ENCODE peak calls at places on chromosomes 4 and X, in six cellular contexts. M, H, I, O, R and J are unnamed samples.

GRCh38 chrX:85544609-85545008 is 165.1 kb upstream of the POF1B start:
- DNase-seq in M (no peak), O (no peak), H (no peak), I (no peak), R (no peak), J (no peak)

GRCh38 chr4:649751-650310 is 24.2 kb downstream of the ATP5ME start:
- DNase-seq in H (no peak), M (no peak), R (no peak), I (no peak), O (no peak), J (peak)

GRCh38 chr4:114945616-114946015 is 167.8 kb downstream of the NDST4 start:
- DNase-seq in O (no peak), I (no peak), M (no peak), H (no peak), R (no peak), J (no peak)

GRCh38 chr4:7073526-7074390 is 5.9 kb upstream of the GRPEL1 start:
- DNase-seq in O (peak), I (peak), M (no peak), H (no peak), R (peak), J (peak)

GRCh38 chr4:17030543-17030942 is 132.1 kb upstream of the LDB2 start:
- DNase-seq in O (no peak), M (no peak), I (no peak), R (no peak), H (no peak), J (no peak)

GRCh38 chr4:186486172-186486571 is 69.2 kb downstream of the MTNR1A start:
- DNase-seq in O (no peak), H (no peak), M (no peak), I (no peak), R (no peak), J (no peak)

GRCh38 chrX:128975716-128976115 is 547.6 kb downstream of the SMARCA1 start:
- DNase-seq in I (peak), M (no peak), O (peak), H (peak), R (peak), J (no peak)

GRCh38 chrX:1330605-1331004 is 6.0 kb upstream of the IL3RA start:
- DNase-seq in R (no peak), H (no peak), O (peak), M (no peak), I (no peak), J (no peak)

GRCh38 chr4:174378951-174379350 is 95.2 kb downstream of the CEP44 start:
- DNase-seq in I (no peak), H (no peak), M (no peak), O (no peak), R (no peak), J (no peak)

GRCh38 chrX:76159453-76159852 is 13.4 kb upstream of the PBDC1 start:
- DNase-seq in M (no peak), H (no peak), R (no peak), O (no peak), I (no peak), J (no peak)

GRCh38 chr4:38581708-38582107 is 82.3 kb upstream of the KLF3 start:
- DNase-seq in H (no peak), I (no peak), O (no peak), R (no peak), M (no peak), J (no peak)

GRCh38 chr4:68385267-68385666 is 35.4 kb upstream of the YTHDC1 start:
- DNase-seq in H (no peak), R (no peak), M (no peak), O (no peak), I (no peak), J (no peak)

GRCh38 chrX:108699368-108699767 is 37.0 kb downstream of the IRS4 start:
- DNase-seq in O (peak), I (no peak), R (no peak), H (no peak), M (no peak), J (no peak)

GRCh38 chr4:94304365-94304971 is 38.2 kb downstream of the HPGDS start:
- DNase-seq in O (peak), I (peak), R (peak), H (no peak), M (no peak), J (no peak)
- TF ChIP-seq CTCF in O (peak), I (peak), R (no peak), H (peak), M (peak), J (no peak)

GRCh38 chr4:151674804-151675290 is 86.0 kb downstream of the GATB start:
- DNase-seq in O (no peak), M (no peak), H (peak), I (peak), R (peak), J (peak)
- TF ChIP-seq CTCF in O (no peak), M (no peak), H (no peak), I (no peak), R (no peak), J (peak)

GRCh38 chrX:105969487-105969886 is 69.0 kb downstream of the SERPINA7 start:
- DNase-seq in I (no peak), O (no peak), M (no peak), H (no peak), R (no peak), J (no peak)

GRCh38 chrX:105972690-105973386 is 65.7 kb downstream of the SERPINA7 start:
- DNase-seq in M (no peak), I (no peak), H (no peak), O (no peak), R (peak), J (no peak)

GRCh38 chrX:105973387-105973739 is 65.2 kb downstream of the SERPINA7 start:
- DNase-seq in M (no peak), I (no peak), R (no peak), H (no peak), O (no peak), J (no peak)

GRCh38 chrX:105975382-105975781 is 63.1 kb downstream of the SERPINA7 start:
- DNase-seq in O (no peak), H (no peak), R (peak), M (no peak), I (no peak), J (no peak)
- TF ChIP-seq CTCF in O (no peak), H (no peak), R (no peak), M (no peak), I (no peak), J (no peak)

GRCh38 chr4:157048248-157048647 is 27.7 kb upstream of the GLRB start:
- DNase-seq in H (no peak), I (no peak), O (no peak), R (peak), M (no peak), J (no peak)

GRCh38 chr4:157045507-157046127 is 30.3 kb upstream of the GLRB start:
- DNase-seq in I (peak), R (peak), H (no peak), M (peak), O (peak), J (no peak)

GRCh38 chr4:157040380-157040779 is 35.6 kb upstream of the GLRB start:
- DNase-seq in I (no peak), R (no peak), H (no peak), M (no peak), O (no peak), J (no peak)

GRCh38 chr4:157043131-157043530 is 32.8 kb upstream of the GLRB start:
- DNase-seq in H (no peak), R (no peak), I (peak), O (no peak), M (no peak), J (no peak)
- TF ChIP-seq CTCF in H (no peak), R (no peak), I (no peak), O (no peak), M (no peak), J (no peak)

DNA sequence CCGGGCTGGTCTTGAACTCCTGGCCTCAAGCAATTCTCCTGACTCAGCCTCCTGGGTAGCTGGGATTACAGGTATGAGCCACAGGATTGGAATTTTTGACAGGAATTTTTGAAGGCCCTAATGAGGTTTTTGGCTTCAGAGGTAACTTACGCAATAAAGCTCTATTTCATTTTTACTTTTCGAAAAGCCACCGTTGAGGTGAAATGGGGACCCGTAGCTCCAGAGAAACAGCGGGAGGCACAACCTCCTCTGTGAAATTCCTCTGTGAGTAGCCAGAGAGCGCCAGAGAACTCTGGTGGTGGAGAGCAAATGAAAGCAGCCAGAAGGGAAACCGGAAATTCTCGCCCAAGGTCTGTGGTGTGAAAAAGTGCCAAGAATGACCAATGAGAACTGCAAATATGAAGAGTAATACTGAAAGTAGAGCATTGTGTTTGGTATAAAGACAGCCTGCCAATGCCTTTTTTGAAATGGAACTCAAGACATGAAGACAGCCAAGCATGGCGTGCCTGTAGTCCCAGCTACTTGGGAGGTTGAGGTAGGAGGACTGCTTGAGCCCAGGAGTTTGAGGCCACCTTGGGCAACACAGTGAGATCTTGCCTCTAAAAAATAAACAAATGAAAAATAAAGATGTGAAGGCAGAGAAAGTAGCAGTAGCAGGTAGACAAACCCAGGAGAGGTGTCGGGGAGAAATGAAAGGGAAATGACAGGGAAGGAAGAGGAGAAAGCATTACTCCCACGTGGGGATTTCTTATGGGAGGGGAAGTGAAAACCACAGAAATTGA is 33.0 kb upstream of the TMEM131L start:
- DNase-seq in O (peak), R (peak), M (peak), H (no peak), I (peak), J (no peak)
- TF ChIP-seq CTCF in O (peak), R (peak), M (no peak), H (no peak), I (peak), J (peak)

DNA sequence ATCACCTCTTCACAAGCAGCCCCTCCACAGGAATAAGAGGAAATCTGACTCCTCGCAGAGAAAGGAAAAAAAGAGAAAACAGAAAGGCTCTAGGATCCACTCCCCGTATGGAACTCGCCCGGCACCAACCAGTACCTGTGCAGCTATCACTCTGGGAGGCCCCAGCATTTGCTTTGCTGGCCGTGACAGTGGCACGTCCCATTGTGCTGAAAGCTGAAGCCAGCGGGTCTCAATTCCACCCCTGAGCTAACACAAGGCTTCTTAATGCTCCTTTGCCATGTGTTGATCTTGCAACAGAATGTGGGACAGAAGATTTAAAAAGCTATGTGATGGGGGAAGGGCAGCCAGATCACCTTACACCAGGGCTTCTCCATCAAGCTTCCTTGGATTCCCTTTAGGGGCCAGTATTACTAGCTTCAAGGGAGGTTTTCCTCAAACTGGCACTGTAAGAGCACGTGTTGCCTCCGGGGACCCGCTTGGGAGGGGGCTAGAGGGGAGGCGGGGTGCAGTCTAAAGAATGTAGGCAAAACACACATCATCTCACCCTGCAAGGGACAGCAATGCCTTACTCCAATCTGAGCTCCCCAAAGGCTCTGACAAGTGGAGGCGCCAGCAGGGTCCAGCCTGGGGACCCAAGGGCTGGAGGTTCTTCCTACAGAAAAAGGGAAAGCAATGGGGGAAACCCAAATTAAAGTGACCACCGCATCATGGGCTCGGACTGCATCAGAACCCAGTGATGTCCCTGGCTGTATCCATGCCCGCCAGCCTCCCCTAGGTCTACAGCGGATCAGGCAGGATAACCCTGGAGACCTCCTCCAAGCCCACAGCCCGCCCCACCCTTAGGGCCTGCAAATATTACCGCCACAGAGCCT is 1.2 kb downstream of the USP46 start:
- DNase-seq in O (no peak), H (no peak), R (peak), I (peak), M (no peak), J (no peak)
- TF ChIP-seq CTCF in O (no peak), H (no peak), R (no peak), I (no peak), M (no peak), J (no peak)